ENCODE peak calls at places on chromosomes 5 and 9, in four cellular contexts. V is trophoblast cell, K is IMR-90, J is mesenchymal stem cell. A is an unnamed sample.

GRCh38 chr9:86977205-86977835 is 30.0 kb upstream of the GAS1 start:
- DNase-seq in V (peak; percentile 63), K (peak; percentile 75), J (no peak), A (no peak)

GRCh38 chr9:129070670-129071525 is 10.0 kb upstream of the DOLPP1 start:
- DNase-seq in V (no peak), K (no peak), J (no peak), A (no peak)

GRCh38 chr5:59832577-59833301 is 60.8 kb downstream of the PDE4D start:
- DNase-seq in V (no peak), K (no peak), J (no peak), A (no peak)

GRCh38 chr5:173237821-173238220 is 2.8 kb upstream of the NKX2-5 start:
- DNase-seq in V (no peak), K (no peak), J (peak; percentile 41), A (no peak)

GRCh38 chr9:37908698-37909186 is 4.8 kb upstream of the SLC25A51 start:
- DNase-seq in V (peak; percentile 97), K (peak; percentile 42), J (peak; percentile 60), A (no peak)

GRCh38 chr5:8844847-8845246 is 701.0 kb downstream of the SEMA5A start:
- DNase-seq in V (no peak), K (peak; percentile 8), J (no peak), A (no peak)

GRCh38 chr5:168468836-168469235 is 17.4 kb upstream of the RARS1 start:
- DNase-seq in V (no peak), K (peak; percentile 93), J (peak; percentile 67), A (no peak)

GRCh38 chr9:87836951-87837715 is 45.5 kb upstream of the SPATA31E1 start:
- DNase-seq in V (no peak), K (peak; percentile 15), J (no peak), A (no peak)

GRCh38 chr5:14851067-14851422 is 20.5 kb downstream of the ANKH start:
- DNase-seq in V (no peak), K (no peak), J (no peak), A (no peak)

GRCh38 chr9:114770991-114771390 is 34.8 kb downstream of the TNFSF15 start:
- DNase-seq in V (peak; percentile 87), K (no peak), J (no peak), A (no peak)

GRCh38 chr5:171770153-171770552 is 15.5 kb upstream of the SMIM23 start:
- DNase-seq in V (no peak), K (no peak), J (no peak), A (no peak)

DNA sequence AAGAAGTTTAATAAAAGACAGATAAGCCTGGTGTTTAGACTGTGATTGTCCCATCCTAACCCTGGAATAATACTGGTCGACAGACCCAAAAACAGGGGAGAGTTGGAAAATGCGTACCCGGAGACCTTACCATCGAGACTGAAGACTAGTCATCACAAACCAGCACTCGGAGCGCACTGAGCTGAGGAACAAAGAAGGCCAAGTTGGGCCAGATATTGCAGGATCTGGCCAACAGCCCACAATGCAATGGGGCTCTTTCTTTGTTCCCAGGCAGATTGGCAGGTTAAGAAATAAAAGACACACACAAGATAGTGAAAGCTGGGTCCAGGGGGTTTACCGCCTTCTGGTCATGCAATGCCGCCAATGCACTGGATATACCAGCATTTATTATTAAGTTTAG is 188.7 kb upstream of the RAI14 start:
- DNase-seq in V (no peak), K (no peak), J (no peak), A (no peak)
- H3K14ac ChIP-seq in V (no peak overlapping the region), K (no peak overlapping the region), J (no peak overlapping the region), A (no peak overlapping the region)

GRCh38 chr5:11311731-11312130 is 550.7 kb upstream of the DAP start:
- DNase-seq in V (no peak), K (no peak), J (no peak), A (no peak)
- H3K14ac ChIP-seq in V (no peak overlapping the region), K (no peak overlapping the region), J (no peak overlapping the region), A (peak overlapping the region; percentile 77)

DNA sequence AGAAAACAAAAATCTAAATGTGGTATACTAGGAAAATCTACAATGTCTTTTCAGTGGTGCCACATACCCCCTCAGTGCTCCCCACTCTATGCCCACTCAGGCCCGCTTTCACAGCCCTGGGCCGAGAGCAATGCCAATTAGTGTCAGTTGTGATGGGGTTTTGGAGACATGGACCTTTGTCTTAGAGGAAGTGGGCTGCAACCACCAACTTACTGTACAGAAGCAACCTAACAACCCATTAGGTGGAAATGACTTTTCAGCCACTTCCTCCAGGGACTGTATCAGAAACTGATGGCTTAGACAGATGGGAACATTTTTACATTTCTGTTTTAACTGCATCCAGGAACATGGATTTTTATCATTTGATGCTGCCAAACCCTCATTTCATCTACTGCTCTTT is 268.0 kb downstream of the BNC2 start:
- DNase-seq in V (no peak), K (no peak), J (no peak), A (no peak)
- H3K14ac ChIP-seq in V (no peak overlapping the region), K (no peak overlapping the region), J (no peak overlapping the region), A (no peak overlapping the region)

DNA sequence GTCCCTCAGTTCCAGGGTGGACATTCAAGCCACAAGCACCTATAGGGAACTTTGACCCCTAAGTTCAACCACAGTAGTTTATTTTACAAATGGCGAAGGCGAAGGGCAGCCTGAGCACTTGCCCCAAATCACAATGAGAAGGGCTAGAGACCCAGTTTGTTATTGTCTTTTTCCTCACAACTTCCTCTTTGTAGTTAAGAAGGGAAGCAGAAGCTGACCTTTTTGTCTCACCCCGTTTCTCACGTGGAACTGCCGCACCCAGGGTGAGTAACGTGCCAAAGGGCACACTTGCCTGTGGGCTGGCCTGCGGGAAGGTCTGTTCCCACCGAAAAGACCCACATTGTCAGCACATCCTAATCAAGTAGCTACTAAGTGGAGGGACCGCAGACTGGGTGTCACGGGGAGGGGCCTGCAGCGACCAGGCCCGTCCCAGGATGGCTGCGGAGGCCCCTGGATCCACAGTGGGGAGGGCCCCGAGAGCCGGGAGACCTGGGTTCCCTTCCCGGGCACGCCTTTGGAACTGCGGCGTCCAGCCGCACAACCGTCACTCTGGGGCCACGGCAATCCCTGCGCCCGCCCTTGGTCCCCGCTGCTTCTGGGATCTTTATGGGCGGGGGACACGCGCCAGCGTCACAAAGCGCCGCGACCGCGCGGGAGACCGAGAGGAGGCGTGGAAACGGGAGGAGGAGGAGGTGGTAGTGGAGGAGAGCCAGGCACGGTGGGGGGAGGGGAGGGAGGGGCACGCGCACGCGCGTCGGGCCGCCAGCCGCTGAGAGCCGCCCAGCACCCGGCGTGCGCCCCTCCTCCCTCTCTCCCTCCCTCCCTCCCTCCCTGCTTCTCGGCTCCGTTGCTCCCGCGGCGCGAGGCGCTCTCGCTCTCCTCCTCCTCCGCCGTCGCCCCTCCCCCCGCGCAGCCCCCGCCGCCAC is at the start of gene UBE2R2:
- DNase-seq in V (peak; percentile 88), K (peak; percentile 86), J (peak; percentile 94), A (peak; percentile 86)
- H3K14ac ChIP-seq in V (peak within 1 kb of the TSS; percentile 100), K (peak within 1 kb of the TSS; percentile 96), J (peak within 1 kb of the TSS; percentile 98), A (peak within 1 kb of the TSS; percentile 95)

GRCh38 chr5:180173875-180174586 is 35.0 kb downstream of the RASGEF1C start:
- DNase-seq in V (no peak), K (peak; percentile 90), J (peak; percentile 49), A (no peak)
- H3K14ac ChIP-seq in V (no peak overlapping the region), K (no peak overlapping the region), J (no peak overlapping the region), A (no peak overlapping the region)

GRCh38 chr5:178182158-178182876 is 4.9 kb downstream of the GMCL2 start:
- DNase-seq in V (peak; percentile 50), K (no peak), J (no peak), A (no peak)

GRCh38 chr5:178177569-178177968 is 9.6 kb downstream of the GMCL2 start:
- DNase-seq in V (no peak), K (no peak), J (no peak), A (no peak)

DNA sequence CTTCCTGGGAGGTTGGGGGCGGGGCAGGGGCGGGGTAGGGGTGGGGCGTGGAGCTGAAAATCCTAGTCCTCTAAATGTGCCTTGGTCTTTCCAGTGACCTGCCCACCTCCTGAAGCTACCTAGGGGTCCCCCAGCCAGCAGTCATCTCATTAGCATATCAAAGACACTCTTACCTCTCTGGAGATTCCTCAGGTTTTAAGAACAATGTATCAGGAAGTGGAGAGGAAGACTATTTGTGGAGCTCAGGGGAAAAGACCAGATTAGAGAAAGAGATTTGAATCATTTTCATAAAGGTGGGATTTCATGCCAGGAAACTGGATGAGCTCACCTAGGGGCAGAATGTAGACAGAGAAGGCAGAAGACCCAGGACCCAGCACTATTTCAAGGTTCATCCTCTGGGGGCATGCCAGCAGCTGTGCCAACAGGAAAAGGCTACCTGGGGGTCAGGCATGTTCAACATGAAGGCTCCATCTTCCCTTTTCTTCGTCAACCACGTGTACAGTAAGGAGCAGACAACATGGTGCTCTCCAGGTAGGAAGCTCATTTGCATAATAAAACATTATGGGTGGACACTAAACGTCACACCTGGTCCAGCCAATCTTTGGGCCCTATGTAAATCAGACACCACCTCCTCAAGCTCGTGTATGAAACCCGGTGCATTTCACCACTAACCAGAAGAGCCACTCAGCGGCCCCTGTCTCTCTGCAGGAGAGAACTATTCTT is 6.9 kb downstream of the GMCL2 start:
- DNase-seq in V (no peak), K (no peak), J (no peak), A (peak; percentile 79)
- H3K14ac ChIP-seq in V (no peak overlapping the region), K (no peak overlapping the region), J (no peak overlapping the region), A (no peak overlapping the region)

GRCh38 chr5:135027318-135027698 is 6.7 kb downstream of the PITX1 start:
- DNase-seq in V (no peak), K (no peak), J (no peak), A (peak; percentile 71)
- H3K14ac ChIP-seq in V (no peak overlapping the region), K (no peak overlapping the region), J (no peak overlapping the region), A (no peak overlapping the region)

DNA sequence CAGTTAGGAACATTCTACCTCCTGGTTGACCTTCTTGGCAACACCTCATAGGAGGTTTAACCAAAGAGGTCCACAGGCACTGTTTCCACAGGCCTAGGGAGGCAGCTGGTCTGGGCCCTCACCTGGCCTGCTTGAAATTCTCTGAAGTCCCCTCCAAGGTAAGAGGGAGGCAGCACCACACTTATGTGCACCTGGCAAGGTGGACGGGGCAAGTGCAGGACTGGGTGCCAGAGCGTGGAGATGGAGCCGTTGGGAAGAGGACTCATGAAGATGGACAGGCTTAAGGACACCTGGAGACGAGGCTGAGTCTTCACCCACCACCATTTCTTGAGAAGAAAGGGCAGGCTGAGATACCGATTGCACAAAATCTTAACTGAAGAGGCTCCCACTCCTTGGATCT is 6.6 kb upstream of the BARHL1 start:
- DNase-seq in V (no peak), K (no peak), J (no peak), A (no peak)
- H3K14ac ChIP-seq in V (no peak overlapping the region), K (no peak overlapping the region), J (no peak overlapping the region), A (no peak overlapping the region)

DNA sequence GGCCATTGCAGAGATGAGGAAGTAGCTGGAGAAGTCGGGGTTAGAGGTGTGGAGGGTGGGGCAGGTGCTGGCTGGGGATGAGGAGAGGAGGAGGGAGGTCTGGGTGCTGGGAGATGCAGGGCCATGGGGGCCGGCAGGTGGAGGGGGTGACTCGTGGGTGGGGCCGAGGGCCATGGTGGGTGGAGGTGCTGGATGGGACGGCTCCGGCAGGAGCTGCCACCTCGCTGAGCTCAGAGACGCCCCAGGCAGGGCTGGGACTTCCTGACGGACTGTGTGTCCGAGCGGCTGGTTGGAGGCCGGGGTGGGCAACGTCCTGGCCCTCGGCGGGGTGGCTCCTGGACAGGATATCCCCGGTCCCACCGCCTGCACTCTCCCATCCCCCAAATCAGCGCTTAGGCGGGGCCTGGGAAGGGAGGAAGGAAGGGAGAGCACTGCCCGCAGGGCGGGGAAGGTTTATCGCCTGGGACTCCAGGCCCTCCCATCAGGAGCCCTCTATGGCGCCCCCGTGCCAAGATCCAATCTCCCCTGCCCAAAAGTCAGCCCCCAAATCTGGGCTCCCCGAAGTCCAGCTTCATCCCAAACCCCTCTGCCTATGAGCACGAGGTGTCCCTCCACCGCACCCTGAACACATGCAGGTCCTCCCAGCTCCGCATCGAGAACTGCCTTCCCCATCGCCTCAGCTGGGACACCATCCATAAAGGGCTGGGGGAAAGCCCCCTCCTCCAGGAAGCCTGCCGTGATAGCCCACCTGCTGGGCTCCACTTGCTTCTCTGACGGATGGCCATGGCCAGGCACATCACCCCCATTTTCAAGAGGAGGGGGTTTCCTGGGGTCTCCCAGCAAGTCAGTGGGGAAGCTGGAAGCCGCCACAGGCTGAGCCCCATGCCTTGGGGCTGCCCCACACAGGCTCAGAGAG is 58.3 kb upstream of the NOTCH1 start:
- DNase-seq in V (no peak), K (no peak), J (no peak), A (no peak)
- H3K14ac ChIP-seq in V (no peak overlapping the region), K (no peak overlapping the region), J (no peak overlapping the region), A (no peak overlapping the region)

A was measured in H1.